ENCODE peak calls at places on chromosomes 6 and 20, in five cellular contexts. One of them, this sample, is unnamed.

GRCh38 chr6:140237251-140237650 is 862.8 kb upstream of the CITED2 start:
- DNase-seq in H9: no peak
- DNase-seq in progenitor cell of endocrine pancreas: no peak
- DNase-seq in DND-41: no peak
- DNase-seq in endothelial cell: no peak
- DNase-seq in this sample: no peak

GRCh38 chr6:137217801-137218472 is 1.2 kb downstream of the IFNGR1 start:
- DNase-seq in H9: no peak
- DNase-seq in DND-41: no peak
- DNase-seq in progenitor cell of endocrine pancreas: no peak
- DNase-seq in endothelial cell: no peak
- DNase-seq in this sample: peak

GRCh38 chr6:142647436-142648389 is 297.3 kb downstream of the HIVEP2 start:
- DNase-seq in progenitor cell of endocrine pancreas: no peak
- DNase-seq in DND-41: no peak
- DNase-seq in endothelial cell: no peak
- DNase-seq in H9: peak
- DNase-seq in this sample: no peak

GRCh38 chr6:169097336-169098052 is 156.2 kb downstream of the THBS2 start:
- DNase-seq in progenitor cell of endocrine pancreas: no peak
- DNase-seq in endothelial cell: no peak
- DNase-seq in H9: no peak
- DNase-seq in DND-41: no peak
- DNase-seq in this sample: no peak

GRCh38 chr6:105292689-105293339 is 110.1 kb downstream of the PREP start:
- DNase-seq in H9: no peak
- DNase-seq in progenitor cell of endocrine pancreas: no peak
- DNase-seq in DND-41: no peak
- DNase-seq in endothelial cell: no peak
- DNase-seq in this sample: no peak

GRCh38 chr6:131135244-131136020 is at the start of gene AKAP7:
- DNase-seq in H9: peak
- DNase-seq in progenitor cell of endocrine pancreas: peak
- DNase-seq in endothelial cell: peak
- DNase-seq in DND-41: peak
- DNase-seq in this sample: peak

GRCh38 chr20:36362261-36362660 is 56.1 kb downstream of the DLGAP4 start:
- DNase-seq in H9: no peak
- DNase-seq in progenitor cell of endocrine pancreas: no peak
- DNase-seq in DND-41: no peak
- DNase-seq in endothelial cell: no peak
- DNase-seq in this sample: no peak

GRCh38 chr6:36679043-36679821 is 718 bp downstream of the CDKN1A start:
- DNase-seq in endothelial cell: peak
- DNase-seq in DND-41: no peak
- DNase-seq in H9: no peak
- DNase-seq in progenitor cell of endocrine pancreas: peak
- DNase-seq in this sample: peak

GRCh38 chr20:6663104-6663503 is 104.4 kb upstream of the BMP2 start:
- DNase-seq in DND-41: no peak
- DNase-seq in H9: no peak
- DNase-seq in progenitor cell of endocrine pancreas: no peak
- DNase-seq in endothelial cell: no peak
- DNase-seq in this sample: peak

DNA sequence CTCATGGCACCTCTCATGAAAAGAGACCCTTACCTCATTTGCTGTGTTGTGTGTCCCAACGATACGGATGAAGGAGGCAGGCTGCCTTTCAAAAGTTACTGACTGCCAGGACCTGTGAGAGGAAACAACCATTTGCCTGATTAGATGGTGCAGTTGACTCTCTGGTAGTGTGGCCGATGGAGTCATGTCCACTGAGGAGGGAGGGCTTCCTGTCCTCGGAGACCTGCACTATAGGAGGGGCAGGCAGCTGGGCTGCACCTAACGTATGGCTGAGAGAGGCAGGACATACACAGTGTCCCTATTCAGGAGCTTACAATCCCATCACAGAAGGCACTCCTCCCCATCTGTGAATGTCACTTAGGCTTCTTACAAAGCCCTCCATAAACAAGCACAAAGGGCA is 373.0 kb downstream of the ZFAND3 start:
- DNase-seq in H9: no peak
- DNase-seq in DND-41: no peak
- DNase-seq in progenitor cell of endocrine pancreas: no peak
- DNase-seq in endothelial cell: no peak
- DNase-seq in this sample: no peak
- TF ChIP-seq CTCF in H9: no peak
- TF ChIP-seq CTCF in DND-41: no peak
- TF ChIP-seq CTCF in progenitor cell of endocrine pancreas: no peak
- TF ChIP-seq CTCF in endothelial cell: no peak
- TF ChIP-seq CTCF in this sample: no peak

DNA sequence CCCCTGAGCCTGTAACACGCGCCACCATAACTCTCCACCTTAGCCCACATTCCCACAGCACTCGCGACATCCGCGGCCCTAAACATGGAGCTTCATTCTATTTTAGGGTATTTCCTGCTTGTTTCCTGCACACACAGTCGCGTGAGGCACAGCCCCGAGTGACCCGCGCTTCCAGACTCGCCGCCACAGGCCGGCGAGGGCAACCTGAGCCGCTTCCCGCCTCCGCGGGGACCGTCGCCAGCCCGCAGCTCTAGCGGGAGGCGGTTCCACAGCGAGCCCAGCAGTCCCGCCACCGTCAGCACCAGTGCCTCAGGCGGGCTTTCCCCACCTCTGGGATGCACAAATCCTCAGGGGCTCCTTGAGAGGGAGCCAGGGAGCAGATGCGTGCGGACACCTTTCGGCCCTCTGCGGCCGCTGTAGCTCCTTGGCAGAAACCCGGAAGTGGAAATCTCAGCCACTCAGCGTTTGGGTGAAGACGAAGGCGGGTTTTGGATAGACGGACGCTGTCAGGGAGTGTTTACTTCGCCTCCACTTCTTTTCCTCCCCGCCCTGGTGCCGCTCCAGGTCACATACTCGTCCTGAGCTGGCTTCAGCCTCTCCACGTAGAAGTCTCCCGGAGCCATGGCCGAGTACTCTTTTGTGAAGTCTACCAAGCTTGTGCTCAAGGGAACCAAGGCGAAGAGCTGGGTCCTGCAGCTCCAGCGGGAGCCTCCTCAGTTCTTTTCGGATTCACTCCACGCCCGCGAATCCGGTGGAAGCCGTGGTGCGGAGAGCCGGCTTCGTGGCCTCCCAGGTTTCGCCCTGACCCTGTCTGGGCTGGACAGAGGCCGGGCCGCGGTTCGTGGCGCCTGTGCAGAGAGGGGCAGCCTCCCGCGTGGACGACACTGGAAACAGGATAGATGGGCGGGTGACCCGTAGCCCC is 2177.4 kb upstream of the DEFB115 start:
- DNase-seq in progenitor cell of endocrine pancreas: no peak
- DNase-seq in DND-41: peak
- DNase-seq in H9: no peak
- DNase-seq in endothelial cell: no peak
- DNase-seq in this sample: no peak
- TF ChIP-seq CTCF in progenitor cell of endocrine pancreas: no peak
- TF ChIP-seq CTCF in DND-41: no peak
- TF ChIP-seq CTCF in H9: no peak
- TF ChIP-seq CTCF in endothelial cell: no peak
- TF ChIP-seq CTCF in this sample: no peak

DNA sequence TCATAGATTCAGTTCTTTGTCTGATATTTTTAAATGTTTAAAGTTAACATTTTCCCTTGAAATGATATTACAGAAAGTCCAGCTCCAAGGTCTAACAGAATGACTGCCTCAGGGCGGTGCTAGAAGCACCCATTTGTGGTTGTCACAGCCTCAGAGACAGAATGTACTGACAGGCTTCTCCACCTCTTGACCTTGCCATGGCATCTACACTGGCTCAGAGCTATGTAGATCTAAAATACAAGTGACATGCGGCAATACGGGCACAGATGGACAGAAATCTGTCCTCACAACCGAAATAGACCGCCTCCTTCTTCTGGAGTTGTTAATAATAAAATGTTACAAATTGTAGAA is 167.2 kb upstream of the THEMIS start:
- DNase-seq in progenitor cell of endocrine pancreas: no peak
- DNase-seq in endothelial cell: no peak
- DNase-seq in H9: peak
- DNase-seq in DND-41: no peak
- DNase-seq in this sample: no peak
- TF ChIP-seq CTCF in progenitor cell of endocrine pancreas: no peak
- TF ChIP-seq CTCF in endothelial cell: no peak
- TF ChIP-seq CTCF in H9: no peak
- TF ChIP-seq CTCF in DND-41: no peak
- TF ChIP-seq CTCF in this sample: no peak

GRCh38 chr6:28370440-28370839 is 20.7 kb downstream of the ZKSCAN3 start:
- DNase-seq in progenitor cell of endocrine pancreas: no peak
- DNase-seq in H9: no peak
- DNase-seq in endothelial cell: no peak
- DNase-seq in DND-41: no peak
- DNase-seq in this sample: no peak
- TF ChIP-seq CTCF in progenitor cell of endocrine pancreas: no peak
- TF ChIP-seq CTCF in H9: no peak
- TF ChIP-seq CTCF in endothelial cell: no peak
- TF ChIP-seq CTCF in DND-41: no peak
- TF ChIP-seq CTCF in this sample: no peak

DNA sequence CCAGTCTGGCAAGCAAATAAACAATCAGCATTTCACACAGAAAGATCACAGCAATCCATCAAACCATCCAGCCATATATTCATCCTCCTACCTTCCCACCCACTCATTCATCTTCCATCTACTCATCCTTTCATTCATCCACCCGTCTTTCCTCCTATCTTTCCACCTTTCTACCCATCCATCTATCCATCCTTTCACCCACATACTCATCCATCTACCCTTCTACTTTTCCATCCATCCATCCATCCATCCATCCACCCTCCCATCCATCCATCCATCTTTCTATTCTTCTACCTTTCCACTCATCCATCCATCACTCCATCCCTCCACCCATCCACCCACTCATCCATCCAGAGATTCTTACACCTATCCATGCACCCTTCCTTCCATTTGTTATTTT is 49.3 kb downstream of the KIAA0319 start:
- DNase-seq in endothelial cell: no peak
- DNase-seq in DND-41: no peak
- DNase-seq in H9: no peak
- DNase-seq in progenitor cell of endocrine pancreas: no peak
- DNase-seq in this sample: no peak
- TF ChIP-seq CTCF in endothelial cell: no peak
- TF ChIP-seq CTCF in DND-41: no peak
- TF ChIP-seq CTCF in H9: no peak
- TF ChIP-seq CTCF in progenitor cell of endocrine pancreas: no peak
- TF ChIP-seq CTCF in this sample: no peak

GRCh38 chr6:48086187-48086586 is 24.8 kb downstream of the PTCHD4 start:
- DNase-seq in progenitor cell of endocrine pancreas: no peak
- DNase-seq in H9: no peak
- DNase-seq in DND-41: no peak
- DNase-seq in endothelial cell: no peak
- DNase-seq in this sample: no peak
- TF ChIP-seq CTCF in progenitor cell of endocrine pancreas: no peak
- TF ChIP-seq CTCF in H9: peak
- TF ChIP-seq CTCF in DND-41: no peak
- TF ChIP-seq CTCF in endothelial cell: no peak
- TF ChIP-seq CTCF in this sample: no peak

DNA sequence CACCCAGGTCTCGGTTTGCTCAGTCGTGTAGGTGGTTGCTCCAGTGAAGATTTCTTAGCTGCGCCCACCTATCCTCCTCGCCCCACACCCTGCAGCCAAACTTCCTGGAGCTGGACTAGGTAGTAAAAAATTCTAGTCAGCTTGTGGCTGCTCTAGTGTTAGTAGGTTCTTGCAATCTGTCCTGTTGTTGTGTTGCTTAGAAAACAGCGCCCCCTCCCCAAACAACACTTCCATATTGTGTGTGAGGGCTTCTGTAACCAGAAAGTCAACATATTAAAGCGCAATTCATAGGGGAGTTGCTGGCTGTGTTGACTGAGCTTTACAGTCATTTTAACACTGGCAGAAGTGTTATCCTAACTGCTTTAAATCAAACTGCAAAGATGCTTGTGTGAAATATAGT is 122.4 kb downstream of the ARID1B start:
- DNase-seq in DND-41: no peak
- DNase-seq in endothelial cell: no peak
- DNase-seq in H9: no peak
- DNase-seq in progenitor cell of endocrine pancreas: no peak
- DNase-seq in this sample: no peak
- TF ChIP-seq CTCF in DND-41: no peak
- TF ChIP-seq CTCF in endothelial cell: no peak
- TF ChIP-seq CTCF in H9: peak
- TF ChIP-seq CTCF in progenitor cell of endocrine pancreas: no peak
- TF ChIP-seq CTCF in this sample: no peak

This sample was measured in nephron progenitor cell.